ENCODE peak calls at places on chromosomes 2 and 18, in nine cellular contexts. N is stimulated activated CD8-positive, alpha-beta memory T cell treated with anti-CD3 and anti-CD28 coated beads, Interleukin-4, amount 100 ng/mL, for 48 hours; V is GM23248; I is nucleus accumbens; L is WERI-Rb-1; Z is progenitor cell of endocrine pancreas; X is hypothalamus; K is heart left ventricle; Q is left ventricle myocardium inferior. R is an unnamed sample.

GRCh38 chr2:189593115-189593514 is 12.5 kb upstream of the SLC40A1 start:
- DNase-seq in X (no peak), L (no peak), Z (no peak), V (no peak), I (no peak), N (no peak), Q (no peak), K (no peak), R (no peak)

GRCh38 chr2:17747684-17748452 is 5.7 kb downstream of the SMC6 start:
- DNase-seq in L (no peak), X (no peak), K (no peak), Q (no peak), Z (no peak), I (no peak), N (no peak), V (peak), R (no peak)

GRCh38 chr2:71498261-71498701 is 44.9 kb downstream of the DYSF start:
- DNase-seq in K (no peak), V (peak), Z (no peak), Q (no peak), I (no peak), L (no peak), X (no peak), N (no peak), R (peak)

GRCh38 chr18:23301971-23302370 is 151.1 kb upstream of the RIOK3 start:
- DNase-seq in Z (no peak), L (peak), Q (no peak), X (no peak), I (no peak), V (no peak), N (no peak), K (no peak), R (no peak)

GRCh38 chr18:22451796-22452195 is 34.1 kb upstream of the CTAGE1 start:
- DNase-seq in L (no peak), Z (no peak), V (peak), Q (no peak), K (no peak), I (no peak), N (no peak), X (no peak), R (peak)

GRCh38 chr2:96485350-96485749 is 19.8 kb downstream of the NEURL3 start:
- DNase-seq in I (no peak), X (no peak), Z (no peak), V (no peak), Q (no peak), K (no peak), N (no peak), L (no peak), R (no peak)

GRCh38 chr2:31675485-31675901 is 94.8 kb upstream of the SRD5A2 start:
- DNase-seq in L (peak), N (no peak), K (no peak), I (no peak), X (no peak), Z (peak), V (no peak), Q (no peak), R (no peak)

GRCh38 chr2:1234731-1235308 is 178.4 kb upstream of the TPO start:
- DNase-seq in X (no peak), Q (no peak), K (no peak), V (no peak), L (no peak), Z (no peak), I (no peak), N (no peak), R (no peak)

GRCh38 chr2:172329404-172330059 is 97.9 kb upstream of the ITGA6 start:
- DNase-seq in I (no peak), X (no peak), L (no peak), K (peak), V (no peak), Z (no peak), Q (peak), N (no peak), R (no peak)

GRCh38 chr18:59054892-59055291 is 84.8 kb upstream of the SEC11C start:
- DNase-seq in Q (no peak), N (no peak), K (no peak), L (no peak), I (no peak), Z (no peak), X (no peak), V (no peak), R (no peak)

GRCh38 chr2:140975237-140975636 is 1155.6 kb downstream of the LRP1B start:
- DNase-seq in L (no peak), V (peak), I (no peak), K (no peak), X (no peak), Z (no peak), Q (no peak), N (no peak), R (no peak)

GRCh38 chr18:60865801-60866200 is 467.4 kb upstream of the CDH20 start:
- DNase-seq in I (no peak), L (no peak), X (no peak), V (no peak), N (no peak), Q (no peak), Z (no peak), K (no peak), R (no peak)

GRCh38 chr2:37698931-37699481 is 27.6 kb upstream of the CDC42EP3 start:
- DNase-seq in Q (no peak), V (peak), X (no peak), K (no peak), N (no peak), Z (no peak), I (no peak), L (no peak), R (no peak)

GRCh38 chr2:98730053-98730850 is 680 bp downstream of the MGAT4A start:
- DNase-seq in Q (peak), K (peak), I (peak), N (peak), V (peak), Z (peak), L (peak), X (no peak), R (peak)

GRCh38 chr2:35184471-35184870 is 1171.1 kb upstream of the CRIM1 start:
- DNase-seq in Z (no peak), L (no peak), I (no peak), N (no peak), V (no peak), K (no peak), X (no peak), Q (no peak), R (no peak)

GRCh38 chr2:227234432-227234831 is 70.0 kb downstream of the COL4A3 start:
- DNase-seq in I (no peak), Z (no peak), L (no peak), K (no peak), V (peak), Q (no peak), X (no peak), N (no peak), R (no peak)

GRCh38 chr18:50869150-50869549 is 9.8 kb upstream of the ME2 start:
- DNase-seq in K (no peak), Z (no peak), Q (no peak), X (no peak), N (no peak), L (no peak), V (no peak), I (no peak), R (no peak)

GRCh38 chr2:44155577-44156446 is 12.9 kb upstream of the PPM1B start:
- DNase-seq in L (no peak), Q (no peak), X (no peak), K (no peak), I (no peak), N (no peak), V (peak), Z (no peak), R (no peak)

GRCh38 chr2:183348492-183348891 is 224.2 kb downstream of the NUP35 start:
- DNase-seq in L (no peak), X (no peak), N (no peak), V (no peak), Z (no peak), K (no peak), I (no peak), Q (no peak), R (no peak)

GRCh38 chr2:148255929-148256328 is 235.0 kb downstream of the MBD5 start:
- DNase-seq in X (no peak), I (no peak), Z (no peak), V (no peak), K (no peak), L (no peak), N (no peak), Q (no peak), R (no peak)

GRCh38 chr2:136310005-136310495 is 192.1 kb upstream of the CXCR4 start:
- DNase-seq in K (no peak), Q (no peak), N (peak), I (no peak), L (no peak), V (no peak), X (no peak), Z (no peak), R (no peak)

GRCh38 chr18:44996261-44996660 is 315.6 kb downstream of the SETBP1 start:
- DNase-seq in L (no peak), X (no peak), Z (no peak), N (no peak), Q (no peak), K (no peak), V (no peak), I (no peak), R (no peak)

GRCh38 chr2:109448946-109449788 is 164.6 kb downstream of the SEPTIN10 start:
- DNase-seq in N (no peak), L (peak), K (peak), V (no peak), X (no peak), I (no peak), Z (no peak), Q (peak), R (peak)

GRCh38 chr2:214651451-214651850 is 158.0 kb downstream of the BARD1 start:
- DNase-seq in V (peak), K (no peak), X (no peak), L (no peak), Q (no peak), Z (no peak), N (no peak), I (no peak), R (no peak)

GRCh38 chr2:105329197-105329554 is 359 bp downstream of the TGFBRAP1 start:
- DNase-seq in K (no peak), Q (no peak), I (no peak), X (no peak), L (no peak), N (peak), V (peak), Z (no peak), R (no peak)

GRCh38 chr18:67242001-67242400 is 274.5 kb downstream of the DSEL start:
- DNase-seq in V (no peak), N (no peak), I (no peak), Z (no peak), L (no peak), Q (no peak), X (no peak), K (no peak), R (no peak)

GRCh38 chr2:10811552-10811951 is 1.0 kb downstream of the PDIA6 start:
- DNase-seq in Q (no peak), N (no peak), Z (no peak), K (no peak), L (no peak), I (no peak), V (no peak), X (no peak), R (no peak)

GRCh38 chr2:159262226-159262625 is 24.3 kb downstream of the WDSUB1 start:
- DNase-seq in V (no peak), X (no peak), K (no peak), Z (no peak), Q (no peak), L (no peak), N (no peak), I (no peak), R (no peak)

GRCh38 chr2:66305714-66306113 is 129.2 kb upstream of the MEIS1 start:
- DNase-seq in I (peak), L (no peak), N (no peak), K (peak), Z (no peak), V (no peak), Q (peak), X (peak), R (no peak)

GRCh38 chr2:231545105-231545902 is 15.1 kb upstream of the NMUR1 start:
- DNase-seq in L (no peak), Z (no peak), I (no peak), Q (peak), X (no peak), V (no peak), K (no peak), N (peak), R (no peak)

GRCh38 chr2:137638932-137639331 is 325.3 kb upstream of the HNMT start:
- DNase-seq in N (no peak), V (no peak), K (no peak), Q (no peak), X (no peak), I (no peak), L (no peak), Z (no peak), R (no peak)

GRCh38 chr2:234795272-234795920 is 156.4 kb upstream of the SH3BP4 start:
- DNase-seq in V (no peak), Z (no peak), K (no peak), I (no peak), N (no peak), L (no peak), Q (no peak), X (no peak), R (no peak)

GRCh38 chr2:241151934-241152660 is 1.8 kb downstream of the PPP1R7 start:
- DNase-seq in L (no peak), K (no peak), V (peak), N (no peak), Z (no peak), Q (no peak), X (no peak), I (no peak), R (no peak)